ENCODE peak calls at places on chromosome X, in ten cellular contexts. One of them, this sample, is unnamed.
A peak's percentile ranks its signal among the peaks of the same experiment; 100 is the strongest.

GRCh38 chrX:129785160-129785947 is 5.6 kb downstream of the SASH3 start:
- DNase-seq in PC-9: no peak
- DNase-seq in IMR-90: no peak
- DNase-seq in MM.1S: no peak
- DNase-seq in osteoblast: peak; percentile 36
- DNase-seq in PC-3: no peak
- DNase-seq in fibroblast of lung: no peak
- DNase-seq in astrocyte: no peak
- DNase-seq in mammary epithelial cell: no peak
- DNase-seq in OCI-LY7: no peak
- DNase-seq in this sample: no peak

GRCh38 chrX:103730746-103731508 is 20.2 kb downstream of the TMEM31 start:
- DNase-seq in PC-9: no peak
- DNase-seq in astrocyte: peak; percentile 77
- DNase-seq in fibroblast of lung: peak; percentile 77
- DNase-seq in MM.1S: no peak
- DNase-seq in mammary epithelial cell: peak; percentile 76
- DNase-seq in osteoblast: peak; percentile 83
- DNase-seq in IMR-90: peak; percentile 86
- DNase-seq in OCI-LY7: no peak
- DNase-seq in PC-3: no peak
- DNase-seq in this sample: no peak

GRCh38 chrX:50799531-50799961 is 14.4 kb downstream of the SHROOM4 start:
- DNase-seq in osteoblast: no peak
- DNase-seq in mammary epithelial cell: peak; percentile 81
- DNase-seq in PC-9: no peak
- DNase-seq in IMR-90: peak; percentile 56
- DNase-seq in OCI-LY7: no peak
- DNase-seq in MM.1S: no peak
- DNase-seq in astrocyte: peak; percentile 77
- DNase-seq in fibroblast of lung: peak; percentile 82
- DNase-seq in PC-3: no peak
- DNase-seq in this sample: peak; percentile 33

GRCh38 chrX:94695910-94696309 is 1021.9 kb downstream of the FAM133A start:
- DNase-seq in PC-9: no peak
- DNase-seq in fibroblast of lung: no peak
- DNase-seq in osteoblast: no peak
- DNase-seq in PC-3: no peak
- DNase-seq in mammary epithelial cell: no peak
- DNase-seq in MM.1S: no peak
- DNase-seq in astrocyte: no peak
- DNase-seq in OCI-LY7: no peak
- DNase-seq in IMR-90: no peak
- DNase-seq in this sample: no peak

GRCh38 chrX:115023139-115023538 is 5.7 kb upstream of the IL13RA2 start:
- DNase-seq in mammary epithelial cell: peak; percentile 90
- DNase-seq in osteoblast: peak; percentile 62
- DNase-seq in astrocyte: peak; percentile 81
- DNase-seq in OCI-LY7: no peak
- DNase-seq in MM.1S: no peak
- DNase-seq in PC-3: peak; percentile 93
- DNase-seq in IMR-90: peak; percentile 90
- DNase-seq in fibroblast of lung: peak; percentile 87
- DNase-seq in PC-9: peak; percentile 87
- DNase-seq in this sample: peak; percentile 32

GRCh38 chrX:96407501-96407900 is 277.1 kb upstream of the DIAPH2 start:
- DNase-seq in osteoblast: peak; percentile 14
- DNase-seq in MM.1S: no peak
- DNase-seq in astrocyte: peak; percentile 35
- DNase-seq in mammary epithelial cell: no peak
- DNase-seq in IMR-90: peak; percentile 80
- DNase-seq in PC-3: peak; percentile 86
- DNase-seq in fibroblast of lung: peak; percentile 56
- DNase-seq in PC-9: peak; percentile 85
- DNase-seq in OCI-LY7: no peak
- DNase-seq in this sample: peak; percentile 55

GRCh38 chrX:12210196-12210815 is 72.0 kb downstream of the FRMPD4 start:
- DNase-seq in PC-3: peak; percentile 84
- DNase-seq in PC-9: no peak
- DNase-seq in MM.1S: no peak
- DNase-seq in fibroblast of lung: peak; percentile 72
- DNase-seq in IMR-90: peak; percentile 78
- DNase-seq in OCI-LY7: no peak
- DNase-seq in astrocyte: peak; percentile 57
- DNase-seq in osteoblast: no peak
- DNase-seq in mammary epithelial cell: peak; percentile 83
- DNase-seq in this sample: no peak

GRCh38 chrX:10617964-10618342 is 2.4 kb downstream of the MID1 start:
- DNase-seq in OCI-LY7: no peak
- DNase-seq in IMR-90: peak; percentile 75
- DNase-seq in PC-3: peak; percentile 93
- DNase-seq in osteoblast: no peak
- DNase-seq in fibroblast of lung: peak; percentile 66
- DNase-seq in PC-9: peak; percentile 87
- DNase-seq in MM.1S: no peak
- DNase-seq in mammary epithelial cell: peak; percentile 67
- DNase-seq in astrocyte: peak; percentile 49
- DNase-seq in this sample: no peak

GRCh38 chrX:150547511-150548115 is 20.8 kb upstream of the MTM1 start:
- DNase-seq in MM.1S: peak; percentile 50
- DNase-seq in PC-3: no peak
- DNase-seq in fibroblast of lung: peak; percentile 57
- DNase-seq in PC-9: no peak
- DNase-seq in OCI-LY7: no peak
- DNase-seq in osteoblast: peak; percentile 90
- DNase-seq in astrocyte: peak; percentile 23
- DNase-seq in mammary epithelial cell: no peak
- DNase-seq in IMR-90: no peak
- DNase-seq in this sample: peak; percentile 73

GRCh38 chrX:129678176-129678880 is 23.6 kb upstream of the APLN start:
- DNase-seq in OCI-LY7: no peak
- DNase-seq in PC-3: peak; percentile 81
- DNase-seq in IMR-90: no peak
- DNase-seq in PC-9: peak; percentile 39
- DNase-seq in fibroblast of lung: peak; percentile 26
- DNase-seq in osteoblast: no peak
- DNase-seq in astrocyte: no peak
- DNase-seq in MM.1S: peak; percentile 28
- DNase-seq in mammary epithelial cell: no peak
- DNase-seq in this sample: peak; percentile 37

GRCh38 chrX:129726307-129727111 is 12.3 kb upstream of the XPNPEP2 start:
- DNase-seq in astrocyte: peak; percentile 29
- DNase-seq in MM.1S: no peak
- DNase-seq in IMR-90: peak; percentile 69
- DNase-seq in PC-3: peak; percentile 82
- DNase-seq in mammary epithelial cell: peak; percentile 34
- DNase-seq in OCI-LY7: peak; percentile 23
- DNase-seq in PC-9: no peak
- DNase-seq in osteoblast: peak; percentile 88
- DNase-seq in fibroblast of lung: peak; percentile 41
- DNase-seq in this sample: peak; percentile 76

GRCh38 chrX:44042731-44043130 is 69.5 kb upstream of the NDP start:
- DNase-seq in IMR-90: peak; percentile 50
- DNase-seq in PC-9: no peak
- DNase-seq in MM.1S: no peak
- DNase-seq in osteoblast: peak; percentile 27
- DNase-seq in OCI-LY7: no peak
- DNase-seq in fibroblast of lung: peak; percentile 65
- DNase-seq in PC-3: no peak
- DNase-seq in astrocyte: peak; percentile 66
- DNase-seq in mammary epithelial cell: no peak
- DNase-seq in this sample: no peak

GRCh38 chrX:34350552-34350951 is 218.4 kb upstream of the FAM47A start:
- DNase-seq in osteoblast: no peak
- DNase-seq in IMR-90: no peak
- DNase-seq in OCI-LY7: no peak
- DNase-seq in astrocyte: no peak
- DNase-seq in mammary epithelial cell: no peak
- DNase-seq in PC-3: peak; percentile 3
- DNase-seq in PC-9: no peak
- DNase-seq in MM.1S: no peak
- DNase-seq in fibroblast of lung: no peak
- DNase-seq in this sample: no peak

DNA sequence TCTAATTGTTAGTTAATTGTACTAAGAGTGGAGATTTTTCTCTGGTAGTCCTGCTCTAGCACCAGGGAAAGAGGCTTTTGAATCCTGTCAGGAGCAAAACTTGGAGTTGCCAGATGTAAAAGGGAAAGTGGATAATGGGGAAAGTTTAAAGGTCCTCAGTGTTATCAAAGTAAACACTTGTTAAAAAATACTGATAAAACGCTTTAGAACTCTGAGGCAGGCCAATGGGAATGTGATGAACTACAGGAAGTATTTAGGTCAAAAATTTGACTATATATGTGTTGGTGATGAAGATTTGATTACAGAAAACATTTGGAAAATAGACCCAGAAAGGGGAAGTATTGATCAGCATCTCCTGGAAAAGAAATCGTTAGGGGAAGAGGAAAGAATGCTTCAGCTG is 32.8 kb downstream of the SERPINA7 start:
- DNase-seq in PC-3: no peak
- DNase-seq in MM.1S: no peak
- DNase-seq in osteoblast: no peak
- DNase-seq in fibroblast of lung: no peak
- DNase-seq in mammary epithelial cell: no peak
- DNase-seq in OCI-LY7: no peak
- DNase-seq in astrocyte: no peak
- DNase-seq in IMR-90: no peak
- DNase-seq in PC-9: no peak
- DNase-seq in this sample: no peak
- H4K20me1 ChIP-seq in PC-3: no peaks in the 10 kb centered on the region
- H4K20me1 ChIP-seq in MM.1S: no peaks in the 10 kb centered on the region
- H4K20me1 ChIP-seq in osteoblast: no peaks in the 10 kb centered on the region
- H4K20me1 ChIP-seq in fibroblast of lung: no peaks in the 10 kb centered on the region
- H4K20me1 ChIP-seq in mammary epithelial cell: no peaks in the 10 kb centered on the region
- H4K20me1 ChIP-seq in OCI-LY7: no peaks in the 10 kb centered on the region
- H4K20me1 ChIP-seq in astrocyte: no peaks in the 10 kb centered on the region
- H4K20me1 ChIP-seq in IMR-90: no peaks in the 10 kb centered on the region
- H4K20me1 ChIP-seq in PC-9: no peaks in the 10 kb centered on the region
- H4K20me1 ChIP-seq in this sample: no peaks in the 10 kb centered on the region

GRCh38 chrX:68989865-68990606 is 161.2 kb downstream of the EFNB1 start:
- DNase-seq in MM.1S: no peak
- DNase-seq in astrocyte: peak; percentile 84
- DNase-seq in osteoblast: peak; percentile 91
- DNase-seq in fibroblast of lung: peak; percentile 90
- DNase-seq in IMR-90: peak; percentile 82
- DNase-seq in mammary epithelial cell: no peak
- DNase-seq in PC-3: no peak
- DNase-seq in OCI-LY7: no peak
- DNase-seq in PC-9: no peak
- DNase-seq in this sample: peak; percentile 48
- H2AFZ ChIP-seq in MM.1S: no peak overlapping the region
- H2AFZ ChIP-seq in astrocyte: no peak overlapping the region
- H2AFZ ChIP-seq in osteoblast: no peak overlapping the region
- H2AFZ ChIP-seq in fibroblast of lung: no peak overlapping the region
- H2AFZ ChIP-seq in IMR-90: peak overlapping the region; percentile 72
- H2AFZ ChIP-seq in mammary epithelial cell: no peak overlapping the region
- H2AFZ ChIP-seq in PC-3: no peak overlapping the region
- H2AFZ ChIP-seq in OCI-LY7: no peak overlapping the region
- H2AFZ ChIP-seq in PC-9: no peak overlapping the region
- H2AFZ ChIP-seq in this sample: no peak overlapping the region

GRCh38 chrX:47620303-47620685 is 637 bp upstream of the SYN1 start:
- DNase-seq in PC-9: no peak
- DNase-seq in MM.1S: no peak
- DNase-seq in osteoblast: no peak
- DNase-seq in IMR-90: no peak
- DNase-seq in mammary epithelial cell: no peak
- DNase-seq in fibroblast of lung: no peak
- DNase-seq in PC-3: no peak
- DNase-seq in astrocyte: no peak
- DNase-seq in OCI-LY7: no peak
- DNase-seq in this sample: no peak

GRCh38 chrX:47621851-47622250 is 2.2 kb upstream of the SYN1 start:
- DNase-seq in astrocyte: no peak
- DNase-seq in PC-9: no peak
- DNase-seq in fibroblast of lung: no peak
- DNase-seq in OCI-LY7: no peak
- DNase-seq in osteoblast: no peak
- DNase-seq in MM.1S: no peak
- DNase-seq in mammary epithelial cell: no peak
- DNase-seq in PC-3: no peak
- DNase-seq in IMR-90: no peak
- DNase-seq in this sample: no peak

GRCh38 chrX:47614618-47615017 is 5.0 kb downstream of the SYN1 start:
- DNase-seq in PC-9: no peak
- DNase-seq in osteoblast: no peak
- DNase-seq in astrocyte: no peak
- DNase-seq in MM.1S: no peak
- DNase-seq in OCI-LY7: no peak
- DNase-seq in IMR-90: no peak
- DNase-seq in mammary epithelial cell: no peak
- DNase-seq in PC-3: no peak
- DNase-seq in fibroblast of lung: no peak
- DNase-seq in this sample: no peak

GRCh38 chrX:47619486-47620302 is at the start of gene SYN1:
- DNase-seq in IMR-90: peak; percentile 74
- DNase-seq in astrocyte: peak; percentile 56
- DNase-seq in fibroblast of lung: peak; percentile 74
- DNase-seq in MM.1S: peak; percentile 76
- DNase-seq in mammary epithelial cell: peak; percentile 56
- DNase-seq in OCI-LY7: no peak
- DNase-seq in osteoblast: peak; percentile 97
- DNase-seq in PC-3: peak; percentile 38
- DNase-seq in PC-9: no peak
- DNase-seq in this sample: peak; percentile 92

DNA sequence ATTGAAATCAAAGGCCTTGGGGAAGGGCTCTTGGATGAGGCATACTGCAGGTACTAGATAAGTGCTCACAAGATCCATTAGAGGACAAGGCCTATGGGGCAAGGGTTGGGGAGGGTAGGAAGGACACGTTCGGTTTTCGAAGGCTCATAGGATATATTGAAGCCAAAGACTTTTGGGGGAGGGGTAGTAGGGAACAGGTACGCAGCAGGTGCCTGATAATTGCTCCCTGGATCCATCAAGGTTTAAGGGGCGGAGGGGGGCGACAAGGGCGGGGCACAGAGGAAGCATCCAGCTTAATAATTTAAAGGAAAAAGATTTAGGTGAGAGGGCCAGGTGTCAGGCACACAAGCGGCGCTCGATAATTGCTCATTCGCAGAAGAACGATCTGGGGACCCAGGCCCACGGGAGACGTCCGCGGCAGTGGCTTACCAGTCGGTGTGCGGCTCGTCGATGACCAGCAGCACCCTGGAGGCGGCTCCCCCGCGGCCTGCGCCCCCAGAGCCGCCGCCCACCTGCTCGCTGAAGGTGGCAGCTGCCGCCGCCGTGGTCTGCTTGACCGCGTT is 653 bp downstream of the SYN1 start:
- DNase-seq in OCI-LY7: no peak
- DNase-seq in MM.1S: no peak
- DNase-seq in osteoblast: no peak
- DNase-seq in PC-9: no peak
- DNase-seq in astrocyte: no peak
- DNase-seq in IMR-90: no peak
- DNase-seq in mammary epithelial cell: no peak
- DNase-seq in fibroblast of lung: no peak
- DNase-seq in PC-3: no peak
- DNase-seq in this sample: no peak
- H3K4me3 ChIP-seq in OCI-LY7: no peak overlapping the region
- H3K4me3 ChIP-seq in MM.1S: no peak overlapping the region
- H3K4me3 ChIP-seq in osteoblast: no peak overlapping the region
- H3K4me3 ChIP-seq in PC-9: no peak overlapping the region
- H3K4me3 ChIP-seq in astrocyte: peak overlapping the region; percentile 33
- H3K4me3 ChIP-seq in IMR-90: no peak overlapping the region
- H3K4me3 ChIP-seq in mammary epithelial cell: no peak overlapping the region
- H3K4me3 ChIP-seq in fibroblast of lung: no peak overlapping the region
- H3K4me3 ChIP-seq in PC-3: no peak overlapping the region
- H3K4me3 ChIP-seq in this sample: no peak overlapping the region

GRCh38 chrX:53223068-53223693 is 1.8 kb downstream of the KDM5C start:
- DNase-seq in mammary epithelial cell: peak; percentile 9
- DNase-seq in MM.1S: no peak
- DNase-seq in IMR-90: no peak
- DNase-seq in OCI-LY7: no peak
- DNase-seq in PC-9: peak; percentile 48
- DNase-seq in osteoblast: no peak
- DNase-seq in fibroblast of lung: no peak
- DNase-seq in PC-3: peak; percentile 22
- DNase-seq in astrocyte: no peak
- DNase-seq in this sample: no peak
- H4K20me1 ChIP-seq in mammary epithelial cell: peaks cover 12% of the 10 kb centered on the region
- H4K20me1 ChIP-seq in MM.1S: peaks cover 27% of the 10 kb centered on the region
- H4K20me1 ChIP-seq in IMR-90: peaks cover 63% of the 10 kb centered on the region
- H4K20me1 ChIP-seq in OCI-LY7: peaks cover 15% of the 10 kb centered on the region
- H4K20me1 ChIP-seq in PC-9: peaks cover 10% of the 10 kb centered on the region
- H4K20me1 ChIP-seq in osteoblast: peaks cover 56% of the 10 kb centered on the region
- H4K20me1 ChIP-seq in fibroblast of lung: peaks cover 1% of the 10 kb centered on the region
- H4K20me1 ChIP-seq in PC-3: peaks cover 46% of the 10 kb centered on the region
- H4K20me1 ChIP-seq in astrocyte: peaks cover 60% of the 10 kb centered on the region
- H4K20me1 ChIP-seq in this sample: peaks cover 61% of the 10 kb centered on the region